ENCODE peak calls at places on chromosomes 3 and 15, in eight cellular contexts. Z is HepG2, K is B cell, E is MM.1S, R is HL-60, Q is AG09309, D is cardiac muscle cell, T is colonic mucosa. H is an unnamed sample.

GRCh38 chr3:47617061-47618010 is 38.7 kb upstream of the CSPG5 start:
- DNase-seq in Z (peak), D (no peak), Q (no peak), R (no peak), K (no peak), T (no peak), E (no peak), H (no peak)

GRCh38 chr3:113051827-113052226 is 61.0 kb downstream of the GTPBP8 start:
- DNase-seq in T (no peak), E (no peak), D (peak), R (no peak), Z (no peak), Q (no peak), K (no peak), H (no peak)

GRCh38 chr15:82051664-82052063 is 5.8 kb upstream of the MEX3B start:
- DNase-seq in E (no peak), Q (no peak), K (no peak), D (peak), Z (no peak), R (no peak), T (no peak), H (no peak)

GRCh38 chr15:76345880-76346665 is 9.5 kb downstream of the ISL2 start:
- DNase-seq in T (peak), R (peak), K (peak), Q (no peak), E (no peak), Z (peak), D (no peak), H (peak)

GRCh38 chr15:35087759-35088158 is 2.7 kb upstream of the NANOGP8 start:
- DNase-seq in D (no peak), Z (no peak), Q (no peak), K (no peak), E (no peak), R (no peak), T (no peak), H (no peak)

GRCh38 chr3:105807146-105807545 is 61.7 kb downstream of the CBLB start:
- DNase-seq in D (no peak), Z (no peak), K (no peak), Q (no peak), E (no peak), R (no peak), T (no peak), H (no peak)

GRCh38 chr3:38397320-38397719 is 50.7 kb downstream of the XYLB start:
- DNase-seq in R (peak), Z (peak), K (no peak), T (no peak), Q (no peak), D (peak), E (no peak), H (no peak)

GRCh38 chr15:88450125-88450798 is 16.9 kb downstream of the MRPL46 start:
- DNase-seq in R (no peak), E (peak), K (peak), D (peak), Q (no peak), Z (peak), T (peak), H (peak)

GRCh38 chr3:134197681-134198261 is 52.9 kb downstream of the RYK start:
- DNase-seq in R (peak), Z (peak), D (peak), Q (peak), T (no peak), E (peak), K (peak), H (peak)

GRCh38 chr3:27720029-27720518 is 2.0 kb downstream of the EOMES start:
- DNase-seq in T (no peak), Z (no peak), E (no peak), R (no peak), K (no peak), D (no peak), Q (no peak), H (no peak)

GRCh38 chr3:27722957-27723802 is 1.1 kb upstream of the EOMES start:
- DNase-seq in Q (no peak), E (no peak), T (no peak), K (no peak), R (no peak), Z (no peak), D (no peak), H (no peak)

GRCh38 chr3:27720899-27721716 is 1.0 kb downstream of the EOMES start:
- DNase-seq in R (no peak), K (no peak), Z (no peak), Q (no peak), E (no peak), D (no peak), T (no peak), H (no peak)

GRCh38 chr3:27723803-27724458 is 1.8 kb upstream of the EOMES start:
- DNase-seq in Z (no peak), E (no peak), Q (no peak), D (no peak), T (no peak), R (no peak), K (no peak), H (no peak)

DNA sequence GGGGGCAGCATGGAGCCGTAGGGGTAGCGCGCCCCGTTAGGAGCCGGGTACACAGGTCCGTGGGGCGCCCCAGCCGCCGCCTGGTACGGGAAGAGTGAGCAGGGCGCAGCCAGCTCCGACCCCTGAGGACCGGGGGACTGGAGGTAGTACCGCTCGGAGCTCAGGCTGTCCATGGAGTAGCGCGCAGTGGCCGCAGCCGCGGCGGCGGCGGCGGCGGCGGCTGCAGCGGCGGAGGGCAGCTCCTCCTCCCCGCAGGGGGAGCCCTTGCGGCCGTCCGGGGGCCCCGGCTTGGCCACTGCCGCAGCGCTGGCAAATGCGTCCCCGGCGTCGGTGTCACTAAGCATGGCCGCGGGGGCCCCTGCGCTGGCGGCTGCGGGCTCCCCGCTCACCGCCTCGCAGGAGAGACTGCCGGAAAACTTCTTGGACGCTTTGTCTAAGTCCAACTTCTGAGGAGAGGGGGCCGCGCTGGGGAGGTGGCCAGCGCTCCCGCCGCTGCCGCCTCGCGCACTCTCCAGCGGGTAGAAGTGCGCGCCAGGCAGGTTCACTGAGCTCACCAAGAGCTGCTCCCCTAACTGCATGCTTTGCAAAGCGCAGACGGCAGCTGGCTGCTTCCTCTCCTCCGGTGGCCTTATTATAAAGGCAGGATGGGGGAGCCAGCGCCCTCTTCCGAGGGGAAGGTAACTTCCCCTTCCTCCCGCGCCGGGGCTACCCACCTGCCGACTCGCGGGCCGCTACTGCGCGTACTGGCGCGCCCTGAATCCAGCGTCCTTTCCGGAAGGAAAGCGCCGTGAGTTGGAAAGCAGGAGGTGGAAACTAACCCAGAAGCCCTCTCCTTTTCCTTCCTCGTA is at the start of gene EOMES:
- DNase-seq in R (peak), Z (peak), D (peak), T (peak), Q (no peak), K (peak), E (peak), H (peak)
- TF ChIP-seq CTCF in R (no peak), Z (peak), D (peak), T (no peak), Q (peak), K (peak), E (peak), H (peak)

GRCh38 chr3:79406175-79406574 is 361.6 kb downstream of the ROBO1 start:
- DNase-seq in Z (no peak), T (no peak), Q (no peak), E (no peak), R (no peak), K (no peak), D (peak), H (no peak)
- TF ChIP-seq CTCF in Z (no peak), T (no peak), Q (peak), E (peak), R (no peak), K (no peak), D (peak), H (no peak)

GRCh38 chr15:65365229-65365628 is 12.6 kb downstream of the IGDCC3 start:
- DNase-seq in Q (no peak), K (no peak), E (no peak), R (no peak), Z (peak), T (no peak), D (no peak), H (no peak)

GRCh38 chr15:65368646-65369045 is 9.2 kb downstream of the IGDCC3 start:
- DNase-seq in R (no peak), E (no peak), T (no peak), D (no peak), Z (no peak), K (no peak), Q (no peak), H (no peak)

GRCh38 chr15:65368300-65368617 is 9.5 kb downstream of the IGDCC3 start:
- DNase-seq in E (no peak), R (no peak), Z (no peak), D (peak), T (no peak), Q (no peak), K (no peak), H (no peak)

GRCh38 chr15:65363766-65364165 is 14.0 kb downstream of the IGDCC3 start:
- DNase-seq in R (no peak), T (no peak), K (no peak), E (no peak), D (no peak), Q (no peak), Z (no peak), H (no peak)

GRCh38 chr15:65366122-65366892 is 11.5 kb downstream of the IGDCC3 start:
- DNase-seq in R (no peak), Q (no peak), D (no peak), T (no peak), E (no peak), K (no peak), Z (no peak), H (no peak)
- TF ChIP-seq CTCF in R (no peak), Q (no peak), D (no peak), T (no peak), E (no peak), K (no peak), Z (no peak), H (no peak)

GRCh38 chr3:161412117-161412516 is 40.8 kb upstream of the SPTSSB start:
- DNase-seq in Z (peak), T (no peak), D (no peak), E (no peak), R (no peak), K (no peak), Q (no peak), H (no peak)

GRCh38 chr3:161409858-161410257 is 38.5 kb upstream of the SPTSSB start:
- DNase-seq in Z (no peak), D (no peak), E (no peak), K (no peak), T (no peak), R (no peak), Q (no peak), H (no peak)

GRCh38 chr3:161406594-161407555 is 35.6 kb upstream of the SPTSSB start:
- DNase-seq in D (no peak), T (no peak), E (peak), Q (no peak), K (no peak), R (no peak), Z (no peak), H (no peak)

GRCh38 chr3:161405836-161406235 is 34.5 kb upstream of the SPTSSB start:
- DNase-seq in Z (no peak), D (no peak), R (no peak), K (no peak), E (peak), T (no peak), Q (no peak), H (no peak)

GRCh38 chr3:161409069-161409468 is 37.8 kb upstream of the SPTSSB start:
- DNase-seq in D (peak), T (peak), E (peak), K (no peak), Q (no peak), Z (peak), R (no peak), H (no peak)
- TF ChIP-seq CTCF in D (peak), T (peak), E (peak), K (no peak), Q (peak), Z (peak), R (peak), H (peak)

DNA sequence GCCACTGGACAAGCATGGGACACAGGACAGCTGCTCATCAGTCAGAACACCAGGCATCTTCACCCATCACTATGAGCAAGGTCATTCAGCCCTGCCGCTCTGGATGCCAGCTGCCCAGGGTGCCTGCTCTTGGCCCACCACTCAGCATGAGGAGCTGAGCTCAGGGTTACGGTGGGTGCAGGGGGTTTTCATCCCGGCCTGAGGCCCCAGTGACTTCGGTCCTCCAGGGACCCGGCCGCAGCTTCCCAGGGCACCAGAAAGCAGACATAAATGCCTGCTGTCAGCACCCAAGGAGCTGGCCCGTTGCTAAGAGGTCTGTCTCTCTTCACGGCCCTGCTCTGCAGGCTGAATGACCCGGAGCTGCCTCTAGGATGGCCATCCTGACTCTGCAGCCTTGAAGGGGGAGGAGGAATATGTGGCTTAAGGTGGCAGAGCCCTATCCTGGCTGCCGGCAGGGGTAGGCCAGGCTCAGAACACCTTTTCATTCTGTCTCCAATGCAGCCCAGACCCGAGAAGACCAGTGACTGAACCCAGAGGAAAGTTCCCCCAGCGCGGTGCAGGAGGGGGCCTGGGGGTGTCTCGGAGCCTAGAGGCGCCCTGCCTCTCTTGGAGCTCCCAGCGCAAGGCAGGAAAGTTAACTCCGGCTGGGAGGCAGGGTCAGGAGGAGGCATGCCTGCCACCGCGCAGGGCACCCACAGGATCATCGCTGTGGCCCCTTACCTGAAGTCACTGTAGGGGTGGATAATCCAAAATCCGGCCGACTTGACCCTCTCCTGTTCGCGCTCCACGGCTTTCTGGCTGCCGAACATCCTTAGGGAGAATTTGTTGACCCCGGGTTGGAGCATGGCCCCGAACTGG is 1.8 kb downstream of the HCN4 start:
- DNase-seq in R (no peak), Z (no peak), D (no peak), T (no peak), K (no peak), E (no peak), Q (no peak), H (no peak)
- TF ChIP-seq CTCF in R (no peak), Z (no peak), D (no peak), T (no peak), K (no peak), E (no peak), Q (no peak), H (no peak)

H was measured in GM10248.